ENCODE peak calls at places on chromosome 16, in ten cellular contexts. M is suprapubic skin, Y is mucosa of descending colon, R is kidney, Q is fibroblast of lung, I is fibroblast of mammary gland, W is AG09309, N is GM12878, C is fibroblast of pulmonary artery, T is cardiac muscle cell. F is an unnamed sample.

GRCh38 chr16:946048-946395 is 24.8 kb downstream of the LMF1 start:
- DNase-seq in R (peak), N (no peak), Y (no peak), I (no peak), C (no peak), T (no peak), Q (no peak), M (no peak), W (no peak), F (no peak)

GRCh38 chr16:2429771-2430663 is 770 bp downstream of the CCNF start:
- DNase-seq in Y (peak), I (no peak), N (no peak), T (peak), M (no peak), Q (peak), R (no peak), C (peak), W (no peak), F (no peak)

GRCh38 chr16:53041196-53041977 is 11.3 kb downstream of the CHD9NB start:
- DNase-seq in N (no peak), Q (no peak), C (peak), I (peak), W (no peak), R (peak), M (peak), Y (no peak), T (no peak), F (no peak)

GRCh38 chr16:10878644-10879498 is 1.9 kb downstream of the CIITA start:
- DNase-seq in R (peak), T (no peak), W (no peak), M (peak), N (no peak), Y (peak), Q (peak), I (no peak), C (peak), F (no peak)

GRCh38 chr16:79265701-79266100 is 334.8 kb downstream of the MAF start:
- DNase-seq in W (no peak), R (no peak), Y (no peak), T (no peak), I (no peak), C (no peak), Q (no peak), N (no peak), M (no peak), F (no peak)

GRCh38 chr16:1961651-1962067 is 2.3 kb downstream of the NDUFB10 start:
- DNase-seq in I (no peak), N (no peak), M (no peak), Q (no peak), T (no peak), C (no peak), R (no peak), Y (no peak), W (no peak), F (no peak)

GRCh38 chr16:11198817-11199216 is 57.2 kb downstream of the SOCS1 start:
- DNase-seq in C (no peak), R (no peak), Q (no peak), M (no peak), Y (peak), W (no peak), I (no peak), N (no peak), T (no peak), F (no peak)

GRCh38 chr16:1960665-1961630 is 1.6 kb downstream of the NDUFB10 start:
- DNase-seq in M (no peak), I (peak), T (no peak), R (no peak), Q (peak), N (no peak), W (no peak), C (peak), Y (no peak), F (no peak)

DNA sequence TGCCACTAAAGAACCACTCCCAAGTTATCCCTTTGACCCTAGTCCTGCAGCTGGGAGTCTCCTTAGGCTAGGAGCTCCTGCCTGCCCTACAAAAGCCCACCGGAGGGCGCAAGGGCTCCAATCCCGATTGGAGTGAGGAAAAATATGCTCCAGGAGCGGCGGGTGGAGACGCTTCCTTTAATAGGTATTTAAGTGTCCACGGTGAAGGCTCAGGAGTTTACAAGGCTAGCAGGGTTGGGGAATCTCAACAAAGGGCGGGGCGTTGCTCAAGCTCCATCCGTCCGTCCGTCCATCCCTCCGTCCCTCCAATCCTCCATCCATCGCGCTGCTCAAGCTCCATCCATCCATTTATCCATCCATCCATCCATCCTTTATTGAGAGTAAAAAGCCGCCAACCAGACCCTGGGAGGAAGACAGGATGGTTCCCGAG is 556 bp upstream of the SPNS1 start:
- DNase-seq in Q (peak), C (peak), N (no peak), M (no peak), R (no peak), W (peak), I (peak), T (peak), Y (peak), F (peak)
- TF ChIP-seq CTCF in Q (peak), C (peak), N (peak), M (peak), R (peak), W (peak), I (peak), T (peak), Y (peak), F (peak)

GRCh38 chr16:3879887-3880564 is 487 bp downstream of the CREBBP start:
- DNase-seq in C (peak), I (peak), Y (peak), R (peak), N (no peak), T (peak), M (peak), W (no peak), Q (peak), F (no peak)
- TF ChIP-seq CTCF in C (no peak), I (no peak), Y (no peak), R (peak), N (peak), T (no peak), M (peak), W (peak), Q (peak), F (peak)

DNA sequence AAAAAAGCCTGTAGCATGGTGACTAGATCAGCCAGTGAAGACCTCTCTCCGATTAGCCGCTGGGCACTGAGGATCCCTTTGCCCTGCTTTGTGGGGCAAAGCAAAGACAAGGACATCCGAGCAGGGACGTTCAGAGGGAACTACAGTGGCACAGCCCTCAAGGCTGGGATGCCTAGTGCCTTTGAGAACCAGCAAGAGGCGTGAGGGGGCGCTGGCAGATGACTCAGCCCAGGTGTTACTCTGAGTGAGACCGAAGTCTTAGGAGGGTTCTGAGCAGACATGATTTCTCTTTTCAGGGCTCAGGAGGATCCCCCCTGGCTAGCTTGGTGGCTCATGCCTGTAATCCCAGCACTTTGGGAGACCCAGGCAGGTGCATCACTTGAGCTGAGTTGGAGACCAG is 178.6 kb downstream of the CPPED1 start:
- DNase-seq in R (no peak), N (no peak), M (no peak), W (no peak), I (no peak), C (no peak), T (no peak), Q (no peak), Y (no peak), F (no peak)
- TF ChIP-seq CTCF in R (no peak), N (no peak), M (no peak), W (no peak), I (no peak), C (no peak), T (no peak), Q (no peak), Y (no peak), F (no peak)

GRCh38 chr16:4290236-4290830 is 17.5 kb upstream of the TFAP4 start:
- DNase-seq in C (peak), R (no peak), W (no peak), M (no peak), T (peak), Q (peak), N (no peak), I (peak), Y (no peak), F (no peak)
- TF ChIP-seq CTCF in C (peak), R (no peak), W (peak), M (no peak), T (peak), Q (peak), N (no peak), I (no peak), Y (no peak), F (peak)

DNA sequence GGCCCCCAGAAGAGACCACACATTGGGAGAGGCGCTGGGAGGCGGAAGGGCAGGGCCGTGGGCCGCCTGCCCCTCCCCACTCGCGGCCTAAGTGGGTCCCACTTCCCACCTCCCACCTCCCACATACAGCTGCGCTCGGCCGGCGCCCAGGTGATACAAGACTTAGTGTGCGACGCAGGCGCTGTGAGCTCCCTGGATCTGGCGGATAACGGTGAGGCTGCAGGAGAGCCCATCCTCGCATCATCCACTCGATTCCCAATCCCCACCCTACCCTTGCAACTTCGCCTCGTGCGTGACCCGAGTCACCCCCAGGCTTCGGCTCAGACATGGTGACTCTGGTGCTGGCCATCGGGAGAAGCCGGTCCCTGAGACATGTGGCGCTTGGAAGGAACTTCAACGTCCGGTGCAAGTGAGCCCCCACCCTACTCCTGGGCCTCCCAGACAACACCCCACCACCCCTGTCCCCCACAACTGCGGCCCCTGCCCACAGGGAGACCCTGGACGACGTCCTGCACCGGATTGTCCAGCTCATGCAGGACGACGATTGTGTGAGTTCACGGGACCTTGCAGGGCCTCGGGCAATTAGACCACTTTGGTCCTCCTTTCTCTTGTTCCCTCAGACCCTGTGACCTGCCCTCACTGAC is 3.9 kb downstream of the CARMIL2 start:
- DNase-seq in C (no peak), I (no peak), T (no peak), R (peak), Y (no peak), Q (no peak), N (no peak), W (no peak), M (no peak), F (no peak)
- TF ChIP-seq CTCF in C (no peak), I (no peak), T (no peak), R (no peak), Y (no peak), Q (no peak), N (no peak), W (no peak), M (no peak), F (no peak)

F was measured in retinal pigment epithelial cell.